ENCODE peak calls at places on chromosomes 2 and 18, in four cellular contexts. D, K, B and J are unnamed samples. For H3K36me3, the result is how much of the 10 kb centered on the place peaks cover.

GRCh38 chr2:217610411-217610814 is 392.4 kb downstream of the TNS1 start:
- DNase-seq in D (no peak), K (no peak), B (no peak), J (no peak)

GRCh38 chr2:237694423-237695194 is 67.2 kb downstream of the LRRFIP1 start:
- DNase-seq in D (no peak), K (no peak), B (no peak), J (no peak)

GRCh38 chr2:233928594-233929351 is 11.6 kb downstream of the TRPM8 start:
- DNase-seq in D (no peak), K (peak), B (peak), J (peak)

GRCh38 chr18:9969247-9969646 is 55.4 kb downstream of the VAPA start:
- DNase-seq in D (no peak), K (no peak), B (no peak), J (no peak)

GRCh38 chr2:39604875-39605274 is 60.8 kb upstream of the TMEM178A start:
- DNase-seq in D (no peak), K (no peak), B (no peak), J (no peak)

GRCh38 chr18:332721-333513 is 65.1 kb upstream of the THOC1 start:
- DNase-seq in D (peak), K (no peak), B (peak), J (peak)

GRCh38 chr2:71070294-71071025 is 2.0 kb downstream of the NAGK start:
- DNase-seq in D (no peak), K (peak), B (peak), J (no peak)

GRCh38 chr2:233414777-233415570 is 60.7 kb downstream of the DGKD start:
- DNase-seq in D (no peak), K (no peak), B (no peak), J (peak)

GRCh38 chr2:89823556-89823955 is 1132.1 kb downstream of the RPIA start:
- DNase-seq in D (no peak), K (no peak), B (no peak), J (no peak)

GRCh38 chr2:132969371-132969985 is 299.5 kb upstream of the LYPD1 start:
- DNase-seq in D (no peak), K (no peak), B (peak), J (no peak)

GRCh38 chr2:120766758-120767351 is 31.2 kb downstream of the GLI2 start:
- DNase-seq in D (no peak), K (peak), B (peak), J (no peak)

GRCh38 chr2:121905201-121905600 is 149.8 kb downstream of the TSN start:
- DNase-seq in D (no peak), K (no peak), B (no peak), J (no peak)

GRCh38 chr2:14633451-14634211 is 1.1 kb downstream of the LRATD1 start:
- DNase-seq in D (peak), K (peak), B (no peak), J (peak)

GRCh38 chr2:178237488-178238143 is 43.3 kb downstream of the OSBPL6 start:
- DNase-seq in D (no peak), K (no peak), B (no peak), J (no peak)

GRCh38 chr18:26902296-26902695 is 36.8 kb upstream of the AQP4 start:
- DNase-seq in D (no peak), K (no peak), B (no peak), J (no peak)

GRCh38 chr2:216956820-216957493 is 97.1 kb upstream of the TNP1 start:
- DNase-seq in D (no peak), K (no peak), B (no peak), J (no peak)

GRCh38 chr2:100857915-100858314 is 38.0 kb downstream of the NPAS2 start:
- DNase-seq in D (no peak), K (no peak), B (peak), J (no peak)

GRCh38 chr2:74286725-74287124 is 56.5 kb downstream of the SLC4A5 start:
- DNase-seq in D (no peak), K (no peak), B (no peak), J (no peak)

GRCh38 chr2:38720613-38721241 is 30.4 kb downstream of the SRSF7 start:
- DNase-seq in D (peak), K (peak), B (peak), J (peak)

DNA sequence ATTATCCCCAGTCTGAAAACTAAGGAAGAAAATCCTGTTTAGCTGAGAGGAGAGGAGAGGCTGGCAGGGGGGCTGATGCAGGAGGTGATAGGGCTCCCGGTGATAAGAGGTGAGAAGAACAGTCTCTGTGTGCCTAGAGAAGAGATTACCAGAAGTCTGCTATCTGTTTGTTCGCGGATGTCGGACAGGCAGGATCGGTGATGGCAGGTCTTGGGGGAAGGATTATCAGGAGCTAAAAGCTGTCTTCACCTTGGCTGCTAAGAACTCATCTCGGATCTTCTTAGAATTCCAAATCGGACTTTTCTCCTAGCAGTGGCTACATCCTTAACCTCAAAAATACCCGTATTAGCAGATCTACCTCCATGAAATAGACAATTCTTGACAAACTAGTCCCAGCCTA is 282.1 kb upstream of the TRIB2 start:
- DNase-seq in D (no peak), K (peak), B (no peak), J (no peak)
- H3K36me3 ChIP-seq in D (under half), K (under half), B (under half), J (under half)

GRCh38 chr2:200584639-200585038 is 1.2 kb upstream of the AOX1 start:
- DNase-seq in D (no peak), K (no peak), B (no peak), J (no peak)

GRCh38 chr2:200587007-200587616 is 1.3 kb downstream of the AOX1 start:
- DNase-seq in D (no peak), K (no peak), B (no peak), J (no peak)

GRCh38 chr2:200586644-200586975 is 796 bp downstream of the AOX1 start:
- DNase-seq in D (no peak), K (no peak), B (no peak), J (no peak)

GRCh38 chr2:200585340-200585729 is 479 bp upstream of the AOX1 start:
- DNase-seq in D (no peak), K (no peak), B (no peak), J (no peak)

GRCh38 chr2:200585730-200586643 is at the start of gene AOX1:
- DNase-seq in D (peak), K (peak), B (peak), J (peak)
- H3K27ac ChIP-seq in D (peak), K (no peak), B (no peak), J (peak)

DNA sequence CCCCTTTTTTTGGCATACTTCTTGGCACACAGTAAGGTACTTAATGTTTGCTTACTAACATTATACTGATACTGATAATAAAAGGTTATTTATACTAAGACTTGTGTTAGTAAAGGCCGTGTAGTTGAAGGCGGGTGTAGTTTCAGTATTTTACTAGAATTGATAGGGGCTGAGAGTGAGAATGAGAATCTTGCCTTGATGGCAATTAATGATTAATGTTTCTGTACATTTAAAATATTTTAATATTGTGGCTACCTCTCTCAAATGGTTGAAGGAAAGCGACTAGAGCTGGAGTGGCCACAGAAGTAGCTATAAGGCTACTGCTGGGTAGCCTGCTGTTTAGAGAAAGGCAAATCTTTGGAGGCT is 29.3 kb downstream of the PELI1 start:
- DNase-seq in D (no peak), K (no peak), B (no peak), J (no peak)
- H3K36me3 ChIP-seq in D (under half), K (under half), B (under half), J (under half)

GRCh38 chr2:62586981-62587380 is 81.0 kb upstream of the TMEM17 start:
- DNase-seq in D (no peak), K (no peak), B (peak), J (no peak)
- H3K27ac ChIP-seq in D (no peak), K (no peak), B (no peak), J (no peak)

DNA sequence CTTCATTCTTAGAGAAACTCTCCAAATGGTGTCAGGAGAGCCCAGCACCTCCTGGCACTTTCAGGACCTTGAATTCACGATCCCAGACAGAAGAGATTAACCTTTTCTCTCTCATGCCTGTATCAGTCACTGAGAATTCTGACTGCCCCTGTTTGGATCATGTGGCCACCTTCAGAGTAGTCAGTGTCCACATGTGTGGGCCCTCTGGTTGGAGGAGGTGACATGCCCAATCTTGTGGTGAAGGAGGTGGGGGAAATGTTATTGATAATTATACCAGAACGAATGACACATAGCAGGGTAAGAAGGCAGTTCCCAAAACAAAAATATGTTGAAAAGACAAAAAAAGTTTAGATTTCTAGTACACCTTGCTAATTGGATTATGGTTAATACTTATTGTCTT is 31.7 kb downstream of the UBXN4 start:
- DNase-seq in D (no peak), K (no peak), B (no peak), J (no peak)
- H3K36me3 ChIP-seq in D (half or more), K (under half), B (half or more), J (under half)

GRCh38 chr2:47174731-47175361 is 19.7 kb upstream of the STPG4 start:
- DNase-seq in D (no peak), K (peak), B (peak), J (peak)
- H3K27ac ChIP-seq in D (peak), K (no peak), B (peak), J (peak)

DNA sequence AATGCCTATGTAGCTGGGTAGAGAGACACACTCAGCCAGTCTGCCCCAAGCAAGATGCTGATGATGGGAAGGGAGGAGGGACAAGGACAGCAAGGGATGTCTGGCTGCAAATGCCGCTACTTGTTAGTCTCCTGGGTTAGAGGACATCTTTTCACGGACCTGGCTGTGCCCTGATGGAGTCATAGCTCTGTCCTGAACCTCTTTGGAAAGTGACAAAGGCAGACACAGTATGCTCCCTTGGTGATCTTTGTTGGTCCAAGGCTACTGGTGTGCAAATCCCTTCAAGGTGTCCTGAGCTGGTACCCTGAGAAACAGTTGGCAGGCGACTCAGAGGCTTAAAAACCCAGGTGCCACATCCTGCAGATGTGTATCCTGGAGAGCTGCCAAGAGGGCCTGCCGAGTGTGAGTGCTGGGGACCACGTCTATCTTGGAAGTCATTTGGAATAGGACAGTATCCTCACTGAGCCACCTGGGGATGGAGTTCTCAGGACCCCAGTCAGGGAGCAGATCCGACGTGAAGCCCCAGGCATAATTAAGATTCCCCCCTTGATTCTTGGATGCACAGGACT is 10.8 kb downstream of the FOSL2 start:
- DNase-seq in D (no peak), K (no peak), B (no peak), J (no peak)
- H3K36me3 ChIP-seq in D (half or more), K (under half), B (under half), J (under half)